ENCODE peak calls at places on chromosomes 2 and 18, in five cellular contexts. C, T, M, Z and A are unnamed samples.

GRCh38 chr2:113281920-113282746 is 3.4 kb upstream of the PAX8 start:
- DNase-seq in C (no peak), T (no peak), M (no peak), Z (no peak), A (no peak)

GRCh38 chr2:166632616-166633015 is 138.6 kb upstream of the SCN7A start:
- DNase-seq in C (no peak), T (no peak), M (no peak), Z (peak; percentile 46), A (no peak)

GRCh38 chr18:49459404-49460171 is 857 bp downstream of the DYM start:
- DNase-seq in C (no peak), T (no peak), M (no peak), Z (no peak), A (no peak)

GRCh38 chr18:2502394-2502793 is 68.9 kb downstream of the METTL4 start:
- DNase-seq in C (no peak), T (no peak), M (no peak), Z (no peak), A (no peak)

GRCh38 chr2:169141713-169142352 is 72.5 kb downstream of the DHRS9 start:
- DNase-seq in C (peak; percentile 75), T (peak; percentile 67), M (peak; percentile 72), Z (peak; percentile 51), A (no peak)

GRCh38 chr2:29747786-29748470 is 173.5 kb downstream of the ALK start:
- DNase-seq in C (no peak), T (no peak), M (no peak), Z (peak; percentile 23), A (no peak)

GRCh38 chr2:108215794-108216211 is 24.0 kb upstream of the SULT1C3 start:
- DNase-seq in C (peak; percentile 59), T (peak; percentile 56), M (no peak), Z (no peak), A (no peak)

GRCh38 chr2:58762176-58762781 is 521.2 kb upstream of the FANCL start:
- DNase-seq in C (peak; percentile 19), T (peak; percentile 26), M (peak; percentile 67), Z (peak; percentile 51), A (no peak)

GRCh38 chr2:138722316-138722715 is 57.9 kb downstream of the NXPH2 start:
- DNase-seq in C (no peak), T (no peak), M (no peak), Z (no peak), A (no peak)

GRCh38 chr18:13418013-13418710 is 199.6 kb downstream of the LDLRAD4 start:
- DNase-seq in C (peak; percentile 58), T (no peak), M (no peak), Z (no peak), A (no peak)

GRCh38 chr2:112811841-112812306 is 24.7 kb downstream of the IL1B start:
- DNase-seq in C (peak; percentile 43), T (no peak), M (no peak), Z (no peak), A (no peak)

GRCh38 chr18:77765468-77765867 is 515.8 kb downstream of the GALR1 start:
- DNase-seq in C (no peak), T (no peak), M (peak; percentile 57), Z (peak; percentile 24), A (no peak)

GRCh38 chr2:39304200-39304599 is 60.4 kb upstream of the CDKL4 start:
- DNase-seq in C (no peak), T (no peak), M (no peak), Z (no peak), A (no peak)

GRCh38 chr2:138474093-138474834 is 27.3 kb upstream of the SPOPL start:
- DNase-seq in C (no peak), T (no peak), M (no peak), Z (no peak), A (no peak)

GRCh38 chr2:24883946-24884345 is 36.1 kb downstream of the ADCY3 start:
- DNase-seq in C (no peak), T (no peak), M (peak; percentile 51), Z (no peak), A (peak; percentile 51)

GRCh38 chr18:49618741-49619392 is 57.0 kb downstream of the LIPG start:
- DNase-seq in C (peak; percentile 74), T (no peak), M (no peak), Z (no peak), A (no peak)

GRCh38 chr2:233544079-233544690 is 22.4 kb downstream of the USP40 start:
- DNase-seq in C (peak; percentile 39), T (no peak), M (no peak), Z (no peak), A (no peak)

GRCh38 chr2:121955313-121956211 is 200.1 kb downstream of the TSN start:
- DNase-seq in C (no peak), T (no peak), M (no peak), Z (peak; percentile 54), A (no peak)

GRCh38 chr2:172135446-172135845 is 32.7 kb upstream of the DLX2 start:
- DNase-seq in C (no peak), T (no peak), M (no peak), Z (no peak), A (no peak)

GRCh38 chr2:10992023-10992791 is 80.5 kb downstream of the KCNF1 start:
- DNase-seq in C (no peak), T (no peak), M (no peak), Z (no peak), A (no peak)

GRCh38 chr2:195898505-195898904 is 170.1 kb downstream of the DNAH7 start:
- DNase-seq in C (peak; percentile 31), T (peak; percentile 33), M (peak; percentile 91), Z (peak; percentile 77), A (peak; percentile 77)

GRCh38 chr18:68417826-68418225 is 297.1 kb downstream of the TMX3 start:
- DNase-seq in C (no peak), T (no peak), M (no peak), Z (no peak), A (no peak)

GRCh38 chr18:73923866-73924265 is 223.8 kb downstream of the FBXO15 start:
- DNase-seq in C (no peak), T (no peak), M (no peak), Z (no peak), A (no peak)

GRCh38 chr2:192146069-192147006 is 48.4 kb downstream of the TMEFF2 start:
- DNase-seq in C (no peak), T (no peak), M (no peak), Z (no peak), A (no peak)

GRCh38 chr2:67846341-67847070 is 216.3 kb downstream of the C1D start:
- DNase-seq in C (peak; percentile 82), T (peak; percentile 90), M (peak; percentile 94), Z (peak; percentile 63), A (peak; percentile 83)

GRCh38 chr2:45283764-45284620 is 274.7 kb upstream of the SIX2 start:
- DNase-seq in C (no peak), T (no peak), M (no peak), Z (no peak), A (peak; percentile 81)

GRCh38 chr2:85308201-85308600 is 19.6 kb downstream of the TGOLN2 start:
- DNase-seq in C (no peak), T (no peak), M (no peak), Z (no peak), A (no peak)

GRCh38 chr2:74824675-74825074 is 9.3 kb upstream of the HK2 start:
- DNase-seq in C (no peak), T (no peak), M (no peak), Z (no peak), A (no peak)

GRCh38 chr18:33830210-33830609 is 252.2 kb downstream of the ASXL3 start:
- DNase-seq in C (no peak), T (no peak), M (no peak), Z (no peak), A (no peak)

GRCh38 chr2:134160793-134161504 is 92.9 kb upstream of the MGAT5 start:
- DNase-seq in C (no peak), T (no peak), M (peak; percentile 88), Z (peak; percentile 77), A (peak; percentile 69)

GRCh38 chr2:205654878-205655601 is 27.3 kb upstream of the NRP2 start:
- DNase-seq in C (no peak), T (no peak), M (no peak), Z (no peak), A (no peak)

GRCh38 chr2:181461056-181461630 is 4.0 kb downstream of the ITGA4 start:
- DNase-seq in C (no peak), T (no peak), M (no peak), Z (no peak), A (no peak)

GRCh38 chr2:218733615-218734021 is 23.0 kb downstream of the TTLL4 start:
- DNase-seq in C (no peak), T (peak; percentile 34), M (peak; percentile 70), Z (no peak), A (peak; percentile 75)

DNA sequence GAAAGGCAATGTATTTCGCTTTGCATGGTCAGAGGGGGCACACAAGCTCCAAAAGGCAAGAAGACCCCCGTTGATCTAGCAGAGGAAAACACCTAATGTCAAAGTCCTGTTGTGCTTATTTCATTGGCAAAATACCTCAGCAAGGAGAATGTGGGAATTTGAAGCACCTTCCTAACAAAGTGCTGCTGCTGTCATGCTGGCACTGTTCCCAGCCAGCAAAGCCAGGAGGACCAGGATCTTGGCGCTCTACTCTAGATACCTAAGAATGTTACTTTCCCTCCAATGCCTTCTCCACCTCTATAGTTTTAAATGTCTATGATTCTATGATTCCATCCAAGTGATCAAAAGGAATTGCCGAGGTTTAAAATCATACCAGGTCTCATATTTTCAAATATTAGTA is 867.9 kb upstream of the POU3F3 start:
- DNase-seq in C (no peak), T (no peak), M (no peak), Z (no peak), A (no peak)
- H3K4me1 ChIP-seq in C (no peaks in the 10 kb centered on the region), T (no peaks in the 10 kb centered on the region), M (no peaks in the 10 kb centered on the region), Z (no peaks in the 10 kb centered on the region), A (no peaks in the 10 kb centered on the region)

GRCh38 chr2:98385050-98385699 is 38.9 kb downstream of the CNGA3 start:
- DNase-seq in C (peak; percentile 83), T (peak; percentile 83), M (peak; percentile 89), Z (peak; percentile 66), A (peak; percentile 92)
- H3K4me1 ChIP-seq in C (no peaks in the 10 kb centered on the region), T (no peaks in the 10 kb centered on the region), M (no peaks in the 10 kb centered on the region), Z (no peaks in the 10 kb centered on the region), A (no peaks in the 10 kb centered on the region)

GRCh38 chr2:36406296-36406695 is 50.7 kb downstream of the CRIM1 start:
- DNase-seq in C (no peak), T (no peak), M (no peak), Z (no peak), A (no peak)

GRCh38 chr2:36403675-36404230 is 48.2 kb downstream of the CRIM1 start:
- DNase-seq in C (no peak), T (no peak), M (no peak), Z (no peak), A (no peak)

GRCh38 chr2:36405183-36405582 is 49.6 kb downstream of the CRIM1 start:
- DNase-seq in C (no peak), T (no peak), M (no peak), Z (no peak), A (no peak)

GRCh38 chr2:36404312-36404711 is 48.7 kb downstream of the CRIM1 start:
- DNase-seq in C (no peak), T (no peak), M (no peak), Z (no peak), A (no peak)

DNA sequence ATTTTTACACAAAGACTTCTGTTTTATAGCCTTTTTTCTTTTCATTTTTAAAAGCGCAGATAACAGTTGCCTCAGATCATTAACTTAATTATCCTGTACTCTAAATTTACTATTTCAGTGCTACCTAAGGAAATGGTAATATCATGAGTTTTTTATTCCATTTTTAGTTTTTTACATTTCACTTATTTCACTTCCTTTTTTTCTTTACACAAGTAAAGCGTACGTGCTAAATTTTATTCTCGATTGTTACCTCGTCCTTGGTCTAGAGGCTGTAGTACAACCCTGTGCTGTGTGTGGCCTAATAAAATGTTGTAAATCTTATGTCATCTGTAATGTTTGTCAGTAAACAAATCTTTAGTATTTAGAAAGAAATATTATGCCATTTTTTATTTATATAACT is 49.2 kb downstream of the CRIM1 start:
- DNase-seq in C (no peak), T (no peak), M (no peak), Z (no peak), A (no peak)
- H3K4me1 ChIP-seq in C (no peaks in the 10 kb centered on the region), T (peaks cover 4% of the 10 kb centered on the region), M (peaks cover 8% of the 10 kb centered on the region), Z (no peaks in the 10 kb centered on the region), A (peaks cover 10% of the 10 kb centered on the region)

GRCh38 chr2:200353873-200354272 is 47.4 kb downstream of the SPATS2L start:
- DNase-seq in C (no peak), T (no peak), M (no peak), Z (no peak), A (no peak)
- H3K4me1 ChIP-seq in C (no peaks in the 10 kb centered on the region), T (peaks cover 11% of the 10 kb centered on the region), M (no peaks in the 10 kb centered on the region), Z (peaks cover 8% of the 10 kb centered on the region), A (peaks cover 16% of the 10 kb centered on the region)